ENCODE peak calls at places on chromosomes 11 and 22, in six cellular contexts. One of them, this sample, is unnamed.

GRCh38 chr11:18726040-18726439 is at the start of gene IGSF22:
- DNase-seq in colonic mucosa: no peak
- DNase-seq in heart left ventricle: no peak
- DNase-seq in MCF 10A: no peak
- DNase-seq in HCT116: no peak
- DNase-seq in cardiac muscle cell: no peak
- DNase-seq in this sample: no peak

GRCh38 chr22:49297286-49297870 is 530.3 kb downstream of the BRD1 start:
- DNase-seq in MCF 10A: no peak
- DNase-seq in cardiac muscle cell: no peak
- DNase-seq in HCT116: no peak
- DNase-seq in heart left ventricle: peak; percentile 6
- DNase-seq in colonic mucosa: no peak
- DNase-seq in this sample: peak; percentile 1

GRCh38 chr11:38640854-38641253 is 2042.8 kb upstream of the RAG2 start:
- DNase-seq in MCF 10A: no peak
- DNase-seq in HCT116: no peak
- DNase-seq in colonic mucosa: no peak
- DNase-seq in heart left ventricle: no peak
- DNase-seq in cardiac muscle cell: no peak
- DNase-seq in this sample: no peak

GRCh38 chr11:76797341-76798201 is 14.4 kb downstream of the TSKU start:
- DNase-seq in colonic mucosa: peak; percentile 18
- DNase-seq in cardiac muscle cell: no peak
- DNase-seq in HCT116: no peak
- DNase-seq in MCF 10A: no peak
- DNase-seq in heart left ventricle: no peak
- DNase-seq in this sample: no peak

GRCh38 chr11:75312346-75312745 is 39.1 kb downstream of the ARRB1 start:
- DNase-seq in MCF 10A: no peak
- DNase-seq in HCT116: no peak
- DNase-seq in colonic mucosa: no peak
- DNase-seq in cardiac muscle cell: no peak
- DNase-seq in heart left ventricle: no peak
- DNase-seq in this sample: no peak

GRCh38 chr11:2825261-2825885 is 60.2 kb downstream of the CDKN1C start:
- DNase-seq in HCT116: no peak
- DNase-seq in heart left ventricle: peak; percentile 68
- DNase-seq in MCF 10A: peak; percentile 63
- DNase-seq in cardiac muscle cell: no peak
- DNase-seq in colonic mucosa: peak; percentile 66
- DNase-seq in this sample: peak; percentile 83

GRCh38 chr11:105933666-105934065 is 88.4 kb downstream of the MSANTD4 start:
- DNase-seq in colonic mucosa: no peak
- DNase-seq in heart left ventricle: no peak
- DNase-seq in cardiac muscle cell: no peak
- DNase-seq in MCF 10A: no peak
- DNase-seq in HCT116: no peak
- DNase-seq in this sample: no peak

GRCh38 chr11:19879309-19880087 is 166.9 kb downstream of the NAV2 start:
- DNase-seq in cardiac muscle cell: no peak
- DNase-seq in heart left ventricle: peak; percentile 28
- DNase-seq in MCF 10A: no peak
- DNase-seq in HCT116: no peak
- DNase-seq in colonic mucosa: no peak
- DNase-seq in this sample: peak; percentile 84

GRCh38 chr22:21642584-21643448 is 714 bp downstream of the SDF2L1 start:
- DNase-seq in HCT116: no peak
- DNase-seq in MCF 10A: peak; percentile 60
- DNase-seq in colonic mucosa: peak; percentile 78
- DNase-seq in cardiac muscle cell: peak; percentile 61
- DNase-seq in heart left ventricle: no peak
- DNase-seq in this sample: no peak

GRCh38 chr11:103035656-103036434 is 56.1 kb downstream of the DCUN1D5 start:
- DNase-seq in heart left ventricle: peak; percentile 23
- DNase-seq in MCF 10A: peak; percentile 70
- DNase-seq in HCT116: peak; percentile 84
- DNase-seq in colonic mucosa: peak; percentile 64
- DNase-seq in cardiac muscle cell: peak; percentile 60
- DNase-seq in this sample: peak; percentile 34

GRCh38 chr11:61955416-61956135 is 5.4 kb downstream of the BEST1 start:
- DNase-seq in heart left ventricle: no peak
- DNase-seq in cardiac muscle cell: peak; percentile 31
- DNase-seq in MCF 10A: no peak
- DNase-seq in colonic mucosa: peak; percentile 50
- DNase-seq in HCT116: no peak
- DNase-seq in this sample: no peak

DNA sequence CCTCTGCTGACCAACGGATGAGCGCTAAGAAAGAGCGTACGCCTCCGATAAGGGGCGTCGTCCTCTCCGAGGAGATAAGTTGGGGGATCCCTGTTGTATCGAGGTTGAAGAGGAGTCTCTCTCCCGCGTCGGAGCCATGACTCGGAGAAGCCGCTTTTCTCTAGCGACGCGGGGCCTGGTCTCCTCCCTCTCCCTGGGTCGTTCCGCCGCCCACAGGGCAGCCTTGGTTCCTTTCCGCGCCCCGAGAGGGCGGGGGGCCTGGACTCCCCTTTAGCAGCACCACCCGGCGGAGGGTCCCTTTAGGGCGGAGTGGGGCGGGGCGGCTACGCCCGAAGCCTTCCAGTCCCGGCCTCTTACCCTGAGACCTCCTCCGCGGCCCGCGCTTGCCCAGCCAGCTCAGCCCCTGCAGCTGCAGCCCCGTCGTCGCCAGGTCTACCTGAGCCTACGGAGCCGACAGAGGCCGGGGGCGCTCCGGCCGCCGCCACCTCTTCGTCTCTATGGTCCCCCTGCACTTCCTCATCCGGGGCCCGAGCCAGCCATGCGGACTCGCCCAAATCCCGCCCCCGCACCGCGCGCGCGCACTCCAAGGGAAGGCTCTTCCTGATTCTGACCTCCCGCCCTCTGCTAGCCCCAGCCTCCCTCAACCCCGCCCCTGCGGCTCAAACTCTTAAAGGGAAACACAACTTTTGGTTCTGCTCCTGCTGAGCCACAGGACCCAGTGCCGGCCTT is at the start of gene PRR14L:
- DNase-seq in colonic mucosa: peak; percentile 99
- DNase-seq in heart left ventricle: peak; percentile 99
- DNase-seq in HCT116: peak; percentile 91
- DNase-seq in MCF 10A: peak; percentile 97
- DNase-seq in cardiac muscle cell: peak; percentile 98
- DNase-seq in this sample: peak; percentile 98
- TF ChIP-seq CTCF in colonic mucosa: no peak
- TF ChIP-seq CTCF in heart left ventricle: no peak
- TF ChIP-seq CTCF in HCT116: no peak
- TF ChIP-seq CTCF in MCF 10A: no peak
- TF ChIP-seq CTCF in cardiac muscle cell: peak; percentile 18
- TF ChIP-seq CTCF in this sample: peak; percentile 34

DNA sequence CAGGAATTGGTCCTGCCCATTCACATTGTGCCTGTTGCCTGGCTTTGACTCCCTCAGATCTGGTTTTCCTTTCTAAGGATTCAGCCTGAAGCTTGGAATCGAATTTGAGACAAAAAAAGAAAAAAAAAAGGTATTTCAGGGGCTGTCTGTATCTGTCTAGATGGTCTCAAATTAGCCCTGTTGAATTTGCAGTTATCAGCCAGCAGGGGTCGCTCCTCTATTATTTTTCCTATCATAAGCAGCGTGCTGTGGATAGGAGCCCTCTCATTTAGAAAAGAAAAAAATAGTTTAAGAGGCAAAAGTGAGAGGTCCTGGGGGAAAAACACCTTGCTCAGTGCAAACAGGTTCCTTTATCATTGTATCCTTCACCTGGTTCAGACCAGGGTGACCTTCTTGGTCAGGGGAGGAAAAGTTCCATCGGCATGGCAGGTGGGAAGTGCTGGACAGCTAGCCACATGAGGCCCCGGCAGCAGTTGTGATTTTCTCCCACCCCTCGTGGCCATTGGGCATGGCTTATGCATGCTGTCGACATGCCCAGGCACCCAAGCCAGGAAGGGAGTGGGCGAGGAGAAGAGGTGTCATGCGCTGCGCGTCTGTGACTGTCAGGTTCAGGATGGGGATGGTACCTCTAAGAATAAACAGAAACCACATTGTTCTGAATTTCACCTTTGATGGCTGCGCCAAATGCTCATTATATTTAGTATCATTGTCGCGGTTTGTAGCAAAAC is 13.1 kb downstream of the OR5AK2 start:
- DNase-seq in MCF 10A: peak; percentile 11
- DNase-seq in HCT116: no peak
- DNase-seq in cardiac muscle cell: no peak
- DNase-seq in heart left ventricle: no peak
- DNase-seq in colonic mucosa: no peak
- DNase-seq in this sample: no peak
- TF ChIP-seq CTCF in MCF 10A: peak; percentile 42
- TF ChIP-seq CTCF in HCT116: peak; percentile 11
- TF ChIP-seq CTCF in cardiac muscle cell: peak; percentile 41
- TF ChIP-seq CTCF in heart left ventricle: no peak
- TF ChIP-seq CTCF in colonic mucosa: no peak
- TF ChIP-seq CTCF in this sample: no peak

GRCh38 chr22:25386538-25386884 is 167.1 kb downstream of the CRYBB2 start:
- DNase-seq in heart left ventricle: no peak
- DNase-seq in HCT116: no peak
- DNase-seq in colonic mucosa: no peak
- DNase-seq in cardiac muscle cell: no peak
- DNase-seq in MCF 10A: no peak
- DNase-seq in this sample: no peak

GRCh38 chr22:25383278-25383820 is 163.9 kb downstream of the CRYBB2 start:
- DNase-seq in MCF 10A: no peak
- DNase-seq in colonic mucosa: no peak
- DNase-seq in cardiac muscle cell: no peak
- DNase-seq in HCT116: no peak
- DNase-seq in heart left ventricle: no peak
- DNase-seq in this sample: no peak

GRCh38 chr22:25383892-25384291 is 164.5 kb downstream of the CRYBB2 start:
- DNase-seq in HCT116: no peak
- DNase-seq in MCF 10A: no peak
- DNase-seq in heart left ventricle: no peak
- DNase-seq in colonic mucosa: no peak
- DNase-seq in cardiac muscle cell: no peak
- DNase-seq in this sample: no peak

GRCh38 chr22:25380141-25380747 is 160.8 kb downstream of the CRYBB2 start:
- DNase-seq in HCT116: no peak
- DNase-seq in colonic mucosa: peak; percentile 33
- DNase-seq in heart left ventricle: no peak
- DNase-seq in cardiac muscle cell: no peak
- DNase-seq in MCF 10A: no peak
- DNase-seq in this sample: no peak

DNA sequence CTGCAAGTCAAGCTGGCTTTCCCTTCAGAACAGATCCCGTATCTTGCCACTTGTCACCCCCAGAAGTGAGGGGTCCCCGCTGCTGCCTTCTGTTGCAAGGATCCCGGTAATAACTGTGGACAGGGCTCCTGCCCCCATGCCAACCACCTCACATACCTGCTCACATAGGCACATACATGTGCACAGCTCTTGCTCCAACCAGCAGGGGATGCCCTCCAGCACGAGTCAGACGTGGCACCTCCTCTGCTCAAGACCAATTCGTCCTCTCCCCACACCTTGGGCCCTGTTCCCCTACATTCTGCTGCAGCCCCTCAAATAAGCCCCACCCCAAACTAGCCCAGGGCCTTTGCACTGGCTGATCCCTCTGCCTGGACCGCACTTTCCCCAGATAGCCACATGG is 163.3 kb downstream of the CRYBB2 start:
- DNase-seq in colonic mucosa: no peak
- DNase-seq in MCF 10A: peak; percentile 8
- DNase-seq in cardiac muscle cell: no peak
- DNase-seq in HCT116: no peak
- DNase-seq in heart left ventricle: no peak
- DNase-seq in this sample: no peak
- TF ChIP-seq CTCF in colonic mucosa: no peak
- TF ChIP-seq CTCF in MCF 10A: no peak
- TF ChIP-seq CTCF in cardiac muscle cell: peak; percentile 12
- TF ChIP-seq CTCF in HCT116: no peak
- TF ChIP-seq CTCF in heart left ventricle: no peak
- TF ChIP-seq CTCF in this sample: no peak

DNA sequence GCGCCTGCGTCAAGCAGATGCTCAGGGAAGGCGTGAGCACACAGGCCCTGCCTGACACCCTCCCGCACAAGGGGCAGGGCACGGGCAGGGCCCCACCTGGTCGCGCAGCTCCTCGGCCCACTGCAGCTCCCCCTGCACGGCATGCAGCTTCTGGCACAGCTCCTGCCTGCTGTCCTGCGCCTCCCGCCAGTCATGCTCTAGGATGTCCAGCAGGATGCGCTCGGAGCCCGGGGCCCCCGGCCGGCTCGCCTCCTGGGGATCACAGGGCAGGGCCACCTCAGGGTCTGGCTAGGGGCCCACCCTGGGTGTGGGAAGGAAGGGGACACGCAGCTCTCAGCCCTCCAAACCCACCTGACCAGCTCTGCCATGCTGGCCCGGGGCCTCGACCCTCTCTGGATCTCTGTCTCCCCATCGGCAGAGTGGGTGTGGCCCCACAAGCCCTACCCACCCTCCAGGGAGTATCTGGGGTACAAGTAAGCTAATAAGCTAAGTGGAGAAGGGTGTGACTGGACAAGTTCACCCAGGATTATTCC is 10.7 kb downstream of the CARD10 start:
- DNase-seq in MCF 10A: no peak
- DNase-seq in heart left ventricle: peak; percentile 61
- DNase-seq in cardiac muscle cell: no peak
- DNase-seq in HCT116: no peak
- DNase-seq in colonic mucosa: no peak
- DNase-seq in this sample: no peak
- TF ChIP-seq CTCF in MCF 10A: no peak
- TF ChIP-seq CTCF in heart left ventricle: no peak
- TF ChIP-seq CTCF in cardiac muscle cell: no peak
- TF ChIP-seq CTCF in HCT116: no peak
- TF ChIP-seq CTCF in colonic mucosa: peak; percentile 15
- TF ChIP-seq CTCF in this sample: no peak

DNA sequence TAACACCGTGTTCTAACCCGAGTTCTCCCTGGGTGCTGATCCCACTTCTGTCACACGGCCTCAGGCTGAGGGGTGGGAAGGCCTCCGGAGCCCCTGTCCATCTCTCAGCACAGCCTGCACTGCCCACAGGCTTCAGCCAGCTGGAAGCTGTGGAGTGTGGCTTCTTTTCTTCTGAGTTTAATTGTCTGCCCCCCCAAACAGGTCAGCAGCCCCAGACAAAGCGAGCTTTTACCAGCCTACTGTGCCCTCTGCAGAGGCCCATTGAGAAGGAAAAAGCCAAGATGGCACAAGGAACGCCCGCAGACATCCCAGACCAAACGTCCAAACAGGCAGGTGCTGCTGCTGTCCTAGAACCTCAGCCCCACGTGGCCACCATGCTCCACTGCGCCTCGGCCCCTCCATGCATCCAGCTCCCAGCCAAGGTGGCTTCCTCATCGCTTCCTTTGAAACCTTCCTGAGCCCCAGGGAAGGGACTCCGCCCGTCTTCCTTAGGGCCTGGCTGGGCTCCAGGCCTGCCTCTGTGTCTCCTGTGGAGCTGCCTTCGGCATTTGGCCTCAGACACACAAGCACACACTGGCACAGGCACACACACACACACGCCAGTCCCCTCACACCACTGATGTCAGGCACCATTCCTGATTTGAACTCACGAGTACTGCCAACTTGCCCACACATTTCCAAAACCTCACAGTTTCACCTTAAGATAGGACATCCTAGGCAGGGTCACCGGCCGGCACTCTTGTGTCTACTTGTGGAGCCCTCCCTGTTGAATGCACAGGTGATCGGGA is 1.7 kb downstream of the MOB2 start:
- DNase-seq in cardiac muscle cell: no peak
- DNase-seq in MCF 10A: no peak
- DNase-seq in heart left ventricle: no peak
- DNase-seq in HCT116: no peak
- DNase-seq in colonic mucosa: peak; percentile 49
- DNase-seq in this sample: no peak
- TF ChIP-seq CTCF in cardiac muscle cell: no peak
- TF ChIP-seq CTCF in MCF 10A: no peak
- TF ChIP-seq CTCF in heart left ventricle: no peak
- TF ChIP-seq CTCF in HCT116: no peak
- TF ChIP-seq CTCF in colonic mucosa: no peak
- TF ChIP-seq CTCF in this sample: no peak

GRCh38 chr11:119057000-119057769 is at the start of gene HYOU1:
- DNase-seq in heart left ventricle: peak; percentile 99
- DNase-seq in cardiac muscle cell: peak; percentile 99
- DNase-seq in HCT116: peak; percentile 87
- DNase-seq in MCF 10A: peak; percentile 97
- DNase-seq in colonic mucosa: peak; percentile 99
- DNase-seq in this sample: peak; percentile 97
- TF ChIP-seq CTCF in heart left ventricle: no peak
- TF ChIP-seq CTCF in cardiac muscle cell: peak; percentile 40
- TF ChIP-seq CTCF in HCT116: no peak
- TF ChIP-seq CTCF in MCF 10A: peak; percentile 29
- TF ChIP-seq CTCF in colonic mucosa: no peak
- TF ChIP-seq CTCF in this sample: peak; percentile 21